ENCODE peak calls at places on chromosome 4, in six cellular contexts. C, U, R, S, Q and W are unnamed samples.

GRCh38 chr4:37865450-37865849 is 25.4 kb upstream of the TBC1D1 start:
- DNase-seq in C (no peak), U (no peak), R (no peak), S (no peak), Q (no peak), W (no peak)

GRCh38 chr4:88242144-88242543 is 42.2 kb downstream of the PPM1K start:
- DNase-seq in C (no peak), U (no peak), R (no peak), S (no peak), Q (no peak), W (peak; percentile 3)

GRCh38 chr4:87565746-87566145 is 36.6 kb upstream of the SPARCL1 start:
- DNase-seq in C (no peak), U (no peak), R (no peak), S (no peak), Q (no peak), W (no peak)

GRCh38 chr4:81785338-81785737 is 313.6 kb upstream of the RASGEF1B start:
- DNase-seq in C (no peak), U (no peak), R (no peak), S (no peak), Q (no peak), W (no peak)

GRCh38 chr4:53963786-53964185 is 100.6 kb downstream of the CHIC2 start:
- DNase-seq in C (no peak), U (no peak), R (no peak), S (no peak), Q (no peak), W (no peak)

GRCh38 chr4:65383589-65384305 is 286.5 kb downstream of the EPHA5 start:
- DNase-seq in C (peak; percentile 0), U (no peak), R (no peak), S (no peak), Q (no peak), W (peak; percentile 5)

GRCh38 chr4:39947415-39947814 is 30.3 kb downstream of the PDS5A start:
- DNase-seq in C (peak; percentile 19), U (no peak), R (no peak), S (no peak), Q (no peak), W (no peak)

GRCh38 chr4:621296-622070 is 3.9 kb upstream of the PDE6B start:
- DNase-seq in C (no peak), U (no peak), R (no peak), S (no peak), Q (no peak), W (no peak)

GRCh38 chr4:116811730-116812129 is 273.6 kb downstream of the TRAM1L1 start:
- DNase-seq in C (no peak), U (no peak), R (no peak), S (no peak), Q (no peak), W (no peak)

GRCh38 chr4:110515676-110516075 is 39.7 kb downstream of the ENPEP start:
- DNase-seq in C (no peak), U (no peak), R (no peak), S (no peak), Q (no peak), W (no peak)

GRCh38 chr4:7213802-7214201 is 21.5 kb downstream of the SORCS2 start:
- DNase-seq in C (no peak), U (no peak), R (no peak), S (no peak), Q (no peak), W (no peak)

GRCh38 chr4:15765910-15766703 is 12.0 kb upstream of the CD38 start:
- DNase-seq in C (no peak), U (no peak), R (no peak), S (no peak), Q (no peak), W (no peak)

GRCh38 chr4:27791640-27792039 is 931.0 kb downstream of the STIM2 start:
- DNase-seq in C (peak; percentile 73), U (no peak), R (peak; percentile 3), S (no peak), Q (peak; percentile 22), W (peak; percentile 84)

GRCh38 chr4:15964159-15964558 is 1.2 kb upstream of the FGFBP2 start:
- DNase-seq in C (no peak), U (no peak), R (no peak), S (no peak), Q (no peak), W (no peak)

GRCh38 chr4:127708985-127709384 is 21.2 kb upstream of the SLC25A31 start:
- DNase-seq in C (peak; percentile 76), U (no peak), R (peak; percentile 70), S (no peak), Q (peak; percentile 77), W (peak; percentile 88)

GRCh38 chr4:16226816-16227461 is 668 bp upstream of the TAPT1 start:
- DNase-seq in C (peak; percentile 19), U (peak; percentile 69), R (no peak), S (peak; percentile 52), Q (no peak), W (peak; percentile 19)

GRCh38 chr4:46503739-46504138 is 113.8 kb upstream of the GABRA2 start:
- DNase-seq in C (peak; percentile 1), U (no peak), R (no peak), S (no peak), Q (no peak), W (peak; percentile 30)

GRCh38 chr4:104967034-104967401 is 179.7 kb upstream of the TET2 start:
- DNase-seq in C (no peak), U (no peak), R (no peak), S (no peak), Q (no peak), W (no peak)

GRCh38 chr4:7021930-7022658 is 21.1 kb upstream of the TADA2B start:
- DNase-seq in C (peak; percentile 52), U (no peak), R (peak; percentile 85), S (no peak), Q (peak; percentile 89), W (peak; percentile 36)

GRCh38 chr4:26459054-26459755 is 31.1 kb downstream of the CCKAR start:
- DNase-seq in C (peak; percentile 86), U (no peak), R (peak; percentile 55), S (peak; percentile 45), Q (peak; percentile 86), W (peak; percentile 78)

GRCh38 chr4:10212400-10212799 is 95.8 kb upstream of the WDR1 start:
- DNase-seq in C (no peak), U (no peak), R (no peak), S (no peak), Q (no peak), W (peak; percentile 60)

GRCh38 chr4:138910914-138911336 is 104.7 kb upstream of the NOCT start:
- DNase-seq in C (peak; percentile 90), U (peak; percentile 92), R (peak; percentile 13), S (peak; percentile 50), Q (peak; percentile 86), W (peak; percentile 70)

GRCh38 chr4:154497901-154498300 is 6.3 kb upstream of the DCHS2 start:
- DNase-seq in C (no peak), U (no peak), R (no peak), S (no peak), Q (no peak), W (peak; percentile 33)

GRCh38 chr4:22030321-22030720 is 81.7 kb upstream of the KCNIP4 start:
- DNase-seq in C (no peak), U (no peak), R (no peak), S (no peak), Q (no peak), W (no peak)

GRCh38 chr4:17526695-17527477 is 11.9 kb downstream of the CLRN2 start:
- DNase-seq in C (peak; percentile 28), U (no peak), R (no peak), S (no peak), Q (no peak), W (no peak)

GRCh38 chr4:167020410-167020809 is 213.9 kb downstream of the SPOCK3 start:
- DNase-seq in C (peak; percentile 20), U (no peak), R (no peak), S (no peak), Q (no peak), W (no peak)

GRCh38 chr4:1375761-1376322 is 28.8 kb downstream of the UVSSA start:
- DNase-seq in C (no peak), U (no peak), R (no peak), S (no peak), Q (no peak), W (no peak)

GRCh38 chr4:100206850-100207249 is 16.6 kb upstream of the DDIT4L start:
- DNase-seq in C (no peak), U (no peak), R (no peak), S (no peak), Q (no peak), W (no peak)

GRCh38 chr4:80043534-80043933 is 29.5 kb downstream of the ANTXR2 start:
- DNase-seq in C (peak; percentile 18), U (no peak), R (no peak), S (no peak), Q (peak; percentile 18), W (no peak)

DNA sequence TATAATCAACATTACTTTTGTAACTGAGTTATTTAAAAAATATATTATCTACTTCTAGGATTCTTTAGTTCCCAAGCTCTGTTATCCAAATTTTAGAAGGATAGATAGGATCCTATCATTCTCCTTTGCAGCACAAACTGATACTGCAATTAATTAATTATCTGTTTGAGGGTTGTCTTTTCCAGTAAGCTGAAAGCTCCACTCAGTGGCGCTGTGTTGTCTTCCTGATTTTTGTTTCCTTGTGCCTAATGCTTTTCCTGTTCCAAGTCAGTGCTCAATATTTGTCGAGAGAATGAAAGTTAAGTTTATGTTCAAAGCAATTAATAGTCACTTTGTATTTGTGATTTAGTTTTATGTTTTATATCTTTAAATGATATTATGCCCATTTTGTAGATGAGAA is 107.4 kb upstream of the ANK2 start:
- DNase-seq in C (no peak), U (no peak), R (no peak), S (no peak), Q (no peak), W (no peak)
- TF ChIP-seq CTCF in C (no peak), U (no peak), R (no peak), S (no peak), Q (no peak), W (no peak)

GRCh38 chr4:55604996-55605395 is 13.0 kb upstream of the PDCL2 start:
- DNase-seq in C (no peak), U (no peak), R (no peak), S (no peak), Q (no peak), W (no peak)
- H3K4me3 ChIP-seq in C (no peak overlapping the region), U (no peak overlapping the region), R (no peak overlapping the region), S (no peak overlapping the region), Q (no peak overlapping the region), W (no peak overlapping the region)

GRCh38 chr4:30264465-30264864 is 455.7 kb upstream of the PCDH7 start:
- DNase-seq in C (no peak), U (no peak), R (no peak), S (no peak), Q (no peak), W (no peak)

GRCh38 chr4:30268370-30268769 is 451.8 kb upstream of the PCDH7 start:
- DNase-seq in C (no peak), U (no peak), R (no peak), S (no peak), Q (no peak), W (no peak)

GRCh38 chr4:30269850-30270249 is 450.3 kb upstream of the PCDH7 start:
- DNase-seq in C (no peak), U (no peak), R (no peak), S (no peak), Q (no peak), W (no peak)
- TF ChIP-seq CTCF in C (no peak), U (no peak), R (no peak), S (no peak), Q (no peak), W (no peak)

DNA sequence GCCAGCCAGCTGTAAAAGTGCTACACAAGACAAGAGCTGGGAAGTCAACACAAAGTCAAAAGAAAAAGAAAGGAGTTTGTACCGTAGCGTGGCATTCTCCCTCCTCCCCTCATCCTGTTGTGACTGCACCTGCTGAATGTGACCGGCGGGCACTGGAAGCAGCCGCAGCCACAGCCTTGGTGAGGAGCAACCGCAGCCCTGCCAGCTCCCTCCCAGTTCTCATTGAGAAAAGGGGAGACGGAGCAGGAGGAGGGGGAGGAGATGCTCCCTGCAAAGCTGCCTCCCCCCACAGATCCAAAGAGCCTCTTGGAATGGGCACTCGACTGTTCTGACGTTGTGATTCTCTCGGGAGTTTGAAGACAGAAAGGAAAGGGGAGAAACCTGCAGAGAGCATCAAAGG is 429.9 kb downstream of the MAPK10 start:
- DNase-seq in C (no peak), U (no peak), R (no peak), S (no peak), Q (no peak), W (no peak)
- H3K4me3 ChIP-seq in C (no peak overlapping the region), U (peak overlapping the region; percentile 18), R (no peak overlapping the region), S (no peak overlapping the region), Q (no peak overlapping the region), W (no peak overlapping the region)